ENCODE peak calls at places on chromosomes 1 and 21, in seven cellular contexts. O is anterior cingulate cortex; J is NCI-H748 treated with DMSO at 0.1 percent for 48 hours; Y is activated naive CD4-positive, alpha-beta T cell; I is nephron progenitor cell; U is hepatic stellate cell; M is NT2/D1. A is an unnamed sample.

GRCh38 chr1:227318852-227319607 is 738 bp upstream of the CDC42BPA start:
- DNase-seq in Y (no peak), U (peak; percentile 55), M (peak; percentile 91), O (peak; percentile 61), J (peak; percentile 28), I (peak; percentile 51), A (no peak)

GRCh38 chr1:211908951-211909350 is 78.4 kb upstream of the LPGAT1 start:
- DNase-seq in J (no peak), U (no peak), M (no peak), Y (no peak), I (no peak), O (no peak), A (no peak)

GRCh38 chr1:99786751-99787501 is 20.5 kb upstream of the FRRS1 start:
- DNase-seq in J (no peak), O (no peak), M (no peak), U (no peak), Y (no peak), I (no peak), A (no peak)

GRCh38 chr1:198267921-198268320 is 111.1 kb downstream of the NEK7 start:
- DNase-seq in J (no peak), I (no peak), U (peak; percentile 6), O (no peak), Y (no peak), M (no peak), A (no peak)

GRCh38 chr1:227174136-227174535 is 144.2 kb downstream of the CDC42BPA start:
- DNase-seq in I (no peak), U (peak; percentile 18), Y (no peak), O (no peak), M (no peak), J (no peak), A (no peak)

GRCh38 chr1:64236584-64236983 is 33.2 kb downstream of the UBE2U start:
- DNase-seq in O (no peak), J (no peak), U (no peak), Y (no peak), M (no peak), I (no peak), A (no peak)

GRCh38 chr21:26844258-26845065 is 747 bp downstream of the ADAMTS1 start:
- DNase-seq in J (no peak), U (peak; percentile 27), M (peak; percentile 36), Y (no peak), O (peak; percentile 34), I (peak; percentile 67), A (no peak)

GRCh38 chr1:221442056-221442455 is 299.8 kb downstream of the DUSP10 start:
- DNase-seq in J (no peak), Y (no peak), I (no peak), O (no peak), U (no peak), M (no peak), A (no peak)

GRCh38 chr1:181117648-181118449 is 29.3 kb downstream of the IER5 start:
- DNase-seq in U (no peak), J (peak; percentile 77), M (no peak), Y (no peak), O (no peak), I (no peak), A (no peak)

GRCh38 chr1:164579346-164579745 is 20.4 kb downstream of the PBX1 start:
- DNase-seq in Y (no peak), M (no peak), U (no peak), O (no peak), I (no peak), J (no peak), A (no peak)

GRCh38 chr1:85801520-85801919 is 93.3 kb upstream of the ZNHIT6 start:
- DNase-seq in O (no peak), M (no peak), J (no peak), U (peak; percentile 7), I (no peak), Y (no peak), A (no peak)

GRCh38 chr1:114215426-114215825 is 61.8 kb upstream of the SYT6 start:
- DNase-seq in Y (no peak), I (no peak), O (no peak), J (no peak), U (no peak), M (no peak), A (no peak)

GRCh38 chr1:34800214-34800613 is 7.4 kb downstream of the GJA4 start:
- DNase-seq in J (no peak), Y (no peak), M (no peak), O (no peak), I (no peak), U (no peak), A (no peak)

GRCh38 chr1:48777219-48777895 is 666 bp upstream of the BEND5 start:
- DNase-seq in O (no peak), U (no peak), M (no peak), J (peak; percentile 39), Y (no peak), I (peak; percentile 30), A (no peak)

GRCh38 chr1:196317535-196318522 is 290.4 kb downstream of the KCNT2 start:
- DNase-seq in M (peak; percentile 50), O (peak; percentile 3), Y (no peak), I (peak; percentile 15), U (no peak), J (peak; percentile 35), A (no peak)

GRCh38 chr1:9696793-9697192 is 45.3 kb downstream of the PIK3CD start:
- DNase-seq in J (no peak), M (no peak), U (no peak), Y (no peak), O (no peak), I (no peak), A (no peak)

GRCh38 chr1:115980998-115981993 is 5.0 kb downstream of the SLC22A15 start:
- DNase-seq in Y (no peak), O (no peak), M (no peak), I (peak; percentile 39), J (peak; percentile 18), U (peak; percentile 54), A (no peak)

GRCh38 chr1:100538935-100539835 is 1.2 kb downstream of the GPR88 start:
- DNase-seq in J (peak; percentile 25), I (peak; percentile 55), Y (peak; percentile 12), U (peak; percentile 19), M (no peak), O (no peak), A (no peak)

GRCh38 chr1:169427081-169427611 is at the start of gene CCDC181:
- DNase-seq in U (peak; percentile 10), O (peak; percentile 81), Y (peak; percentile 53), I (peak; percentile 87), J (peak; percentile 62), M (peak; percentile 92), A (peak; percentile 58)

GRCh38 chr1:245599413-245600174 is 444.8 kb downstream of the KIF26B start:
- DNase-seq in O (no peak), Y (no peak), I (no peak), M (no peak), J (no peak), U (peak; percentile 80), A (no peak)

GRCh38 chr1:176837708-176838107 is 326.8 kb downstream of the ASTN1 start:
- DNase-seq in U (no peak), M (no peak), I (no peak), J (peak; percentile 59), Y (no peak), O (no peak), A (no peak)

A was measured in CD8-positive, alpha-beta T cell.